ENCODE peak calls at places on chromosomes 1 and 21, in six cellular contexts. J, R, V, N, Q and Y are unnamed samples.
A peak's percentile ranks its signal among the peaks of the same experiment; 100 is the strongest.

GRCh38 chr21:31143021-31143420 is 104.7 kb upstream of the KRTAP19-8 start:
- DNase-seq in Q (no peak), R (no peak), V (no peak), N (no peak), J (no peak), Y (no peak)

GRCh38 chr21:46066843-46067331 is 31.0 kb upstream of the COL6A2 start:
- DNase-seq in V (no peak), Q (peak; percentile 40), N (no peak), J (no peak), R (peak; percentile 79), Y (no peak)

GRCh38 chr1:64474639-64475038 is 4.7 kb downstream of the CACHD1 start:
- DNase-seq in J (no peak), N (no peak), Q (peak; percentile 77), R (peak; percentile 68), V (no peak), Y (peak; percentile 10)

GRCh38 chr1:175278236-175278635 is 85.7 kb upstream of the KIAA0040 start:
- DNase-seq in N (no peak), J (no peak), R (no peak), Q (no peak), V (no peak), Y (no peak)

GRCh38 chr1:16905112-16905855 is 9.5 kb downstream of the RNU1-2 start:
- DNase-seq in J (no peak), N (peak; percentile 84), Q (peak; percentile 49), R (peak; percentile 73), V (no peak), Y (peak; percentile 78)

GRCh38 chr1:234858722-234859121 is 248.7 kb upstream of the IRF2BP2 start:
- DNase-seq in J (no peak), Q (no peak), R (no peak), N (no peak), V (no peak), Y (no peak)

GRCh38 chr1:8302181-8302681 is 15.7 kb upstream of the SLC45A1 start:
- DNase-seq in V (no peak), R (no peak), Q (peak; percentile 76), N (no peak), J (no peak), Y (peak; percentile 78)

GRCh38 chr1:37752583-37753471 is 12.1 kb downstream of the EPHA10 start:
- DNase-seq in R (no peak), V (no peak), Q (no peak), N (no peak), J (no peak), Y (no peak)

GRCh38 chr1:248697907-248698306 is 4.7 kb downstream of the OR14I1 start:
- DNase-seq in N (no peak), R (no peak), Q (no peak), J (no peak), V (no peak), Y (no peak)

GRCh38 chr1:55140137-55140536 is 75.0 kb downstream of the USP24 start:
- DNase-seq in R (no peak), Q (no peak), N (no peak), J (no peak), V (no peak), Y (no peak)

GRCh38 chr1:201447911-201448871 is 20.8 kb downstream of the PHLDA3 start:
- DNase-seq in Q (peak; percentile 74), J (peak; percentile 31), V (peak; percentile 17), N (peak; percentile 79), R (peak; percentile 87), Y (peak; percentile 70)

GRCh38 chr1:67371681-67372080 is 58.5 kb downstream of the SERBP1 start:
- DNase-seq in Q (no peak), N (no peak), J (no peak), R (no peak), V (no peak), Y (no peak)

GRCh38 chr1:168210312-168210711 is 15.5 kb upstream of the SFT2D2 start:
- DNase-seq in Q (no peak), R (no peak), V (no peak), N (no peak), J (no peak), Y (no peak)

GRCh38 chr1:246308533-246309075 is 198.5 kb downstream of the SMYD3 start:
- DNase-seq in R (no peak), N (no peak), J (no peak), Q (no peak), V (no peak), Y (no peak)

GRCh38 chr1:92040971-92041370 is 11.2 kb downstream of the EPHX4 start:
- DNase-seq in J (no peak), R (no peak), Q (no peak), N (no peak), V (no peak), Y (no peak)

GRCh38 chr1:66152034-66152433 is 359.3 kb downstream of the PDE4B start:
- DNase-seq in V (no peak), N (no peak), J (no peak), R (no peak), Q (no peak), Y (no peak)

GRCh38 chr1:40404670-40405462 is 31.3 kb downstream of the SMAP2 start:
- DNase-seq in J (no peak), N (peak; percentile 40), V (no peak), Q (peak; percentile 59), R (no peak), Y (peak; percentile 57)

GRCh38 chr1:111778541-111779051 is 22.9 kb downstream of the DDX20 start:
- DNase-seq in J (no peak), R (no peak), V (no peak), Q (no peak), N (no peak), Y (no peak)

GRCh38 chr1:229116114-229116513 is 154.8 kb upstream of the RAB4A start:
- DNase-seq in V (no peak), Q (no peak), N (no peak), J (no peak), R (no peak), Y (no peak)

GRCh38 chr21:36135391-36136094 is 664 bp downstream of the CBR3 start:
- DNase-seq in N (peak; percentile 59), J (peak; percentile 17), R (peak; percentile 91), Q (peak; percentile 57), V (no peak), Y (peak; percentile 81)

GRCh38 chr1:180181048-180181447 is 26.4 kb downstream of the QSOX1 start:
- DNase-seq in J (no peak), N (no peak), R (no peak), V (no peak), Q (peak; percentile 18), Y (peak; percentile 27)

GRCh38 chr1:59194621-59195020 is 102.3 kb upstream of the FGGY start:
- DNase-seq in J (no peak), N (no peak), Q (no peak), R (no peak), V (no peak), Y (no peak)

GRCh38 chr1:40389234-40389815 is 15.8 kb downstream of the SMAP2 start:
- DNase-seq in J (no peak), Q (no peak), R (no peak), V (no peak), N (no peak), Y (no peak)

GRCh38 chr1:220487297-220487820 is 40.6 kb upstream of the MARK1 start:
- DNase-seq in J (no peak), Q (no peak), R (no peak), V (no peak), N (no peak), Y (peak; percentile 20)

GRCh38 chr1:89611721-89612120 is 21.2 kb upstream of the LRRC8C start:
- DNase-seq in J (no peak), V (no peak), R (no peak), N (no peak), Q (no peak), Y (no peak)

GRCh38 chr1:243642936-243643335 is 207.1 kb downstream of the AKT3 start:
- DNase-seq in Q (no peak), J (no peak), R (no peak), V (no peak), N (no peak), Y (no peak)

GRCh38 chr1:238624786-238625185 is 734.1 kb upstream of the ZP4 start:
- DNase-seq in N (no peak), J (no peak), R (no peak), Q (no peak), V (no peak), Y (peak; percentile 43)

GRCh38 chr1:9121891-9122409 is 7.0 kb downstream of the GPR157 start:
- DNase-seq in V (no peak), Q (no peak), J (no peak), N (no peak), R (no peak), Y (no peak)

GRCh38 chr21:25556087-25556486 is 51.2 kb downstream of the MRPL39 start:
- DNase-seq in V (no peak), N (no peak), R (no peak), J (no peak), Q (no peak), Y (peak; percentile 43)

GRCh38 chr1:243730499-243731150 is 119.4 kb downstream of the AKT3 start:
- DNase-seq in Q (no peak), J (no peak), V (no peak), N (no peak), R (no peak), Y (no peak)

GRCh38 chr1:2079396-2080085 is 29.3 kb downstream of the PRKCZ start:
- DNase-seq in R (no peak), Q (no peak), J (no peak), V (no peak), N (no peak), Y (no peak)

GRCh38 chr21:34796518-34797201 is 127.9 kb downstream of the CLIC6 start:
- DNase-seq in N (no peak), Q (peak; percentile 50), V (no peak), J (no peak), R (no peak), Y (no peak)

GRCh38 chr1:115838805-115839705 is 1.9 kb downstream of the NHLH2 start:
- DNase-seq in N (no peak), J (no peak), R (no peak), Q (peak; percentile 74), V (no peak), Y (peak; percentile 65)

GRCh38 chr1:54371936-54372385 is 34.2 kb downstream of the SSBP3 start:
- DNase-seq in V (no peak), R (no peak), N (no peak), Q (no peak), J (no peak), Y (no peak)

GRCh38 chr21:26140185-26140584 is 30.4 kb downstream of the APP start:
- DNase-seq in Q (peak; percentile 95), R (peak; percentile 72), N (peak; percentile 89), J (no peak), V (no peak), Y (peak; percentile 98)

GRCh38 chr1:220927442-220927841 is 48.2 kb downstream of the HLX start:
- DNase-seq in Q (no peak), R (no peak), V (no peak), J (no peak), N (no peak), Y (no peak)